ENCODE peak calls at places on chromosomes 13 and 19, in nine cellular contexts. One of them, this sample, is unnamed.

GRCh38 chr19:4539697-4540581 is at the start of gene LRG1:
- DNase-seq in heart right ventricle: peak; percentile 44
- DNase-seq in aorta: peak; percentile 75
- DNase-seq in GM23248: no peak
- DNase-seq in CD8-positive, alpha-beta T cell: no peak
- DNase-seq in left lung: peak; percentile 88
- DNase-seq in CD4-positive, CD25-positive, alpha-beta regulatory T cell: no peak
- DNase-seq in NT2/D1: no peak
- DNase-seq in neural progenitor cell: no peak
- DNase-seq in this sample: no peak

GRCh38 chr13:76854894-76855293 is 31.3 kb downstream of the KCTD12 start:
- DNase-seq in heart right ventricle: no peak
- DNase-seq in aorta: no peak
- DNase-seq in GM23248: peak; percentile 49
- DNase-seq in CD8-positive, alpha-beta T cell: no peak
- DNase-seq in left lung: no peak
- DNase-seq in CD4-positive, CD25-positive, alpha-beta regulatory T cell: no peak
- DNase-seq in NT2/D1: no peak
- DNase-seq in neural progenitor cell: no peak
- DNase-seq in this sample: no peak

GRCh38 chr13:92407858-92408257 is 818.7 kb upstream of the GPC6 start:
- DNase-seq in heart right ventricle: no peak
- DNase-seq in aorta: no peak
- DNase-seq in GM23248: no peak
- DNase-seq in CD8-positive, alpha-beta T cell: no peak
- DNase-seq in left lung: no peak
- DNase-seq in CD4-positive, CD25-positive, alpha-beta regulatory T cell: no peak
- DNase-seq in NT2/D1: peak; percentile 5
- DNase-seq in neural progenitor cell: peak; percentile 22
- DNase-seq in this sample: no peak

GRCh38 chr19:3700242-3701032 is at the start of gene PIP5K1C:
- DNase-seq in heart right ventricle: peak; percentile 89
- DNase-seq in aorta: peak; percentile 93
- DNase-seq in GM23248: peak; percentile 94
- DNase-seq in CD8-positive, alpha-beta T cell: peak; percentile 92
- DNase-seq in left lung: peak; percentile 90
- DNase-seq in CD4-positive, CD25-positive, alpha-beta regulatory T cell: peak; percentile 86
- DNase-seq in NT2/D1: peak; percentile 85
- DNase-seq in neural progenitor cell: peak; percentile 97
- DNase-seq in this sample: peak; percentile 90

GRCh38 chr13:47661076-47661475 is 340.0 kb downstream of the SUCLA2 start:
- DNase-seq in heart right ventricle: no peak
- DNase-seq in aorta: no peak
- DNase-seq in GM23248: peak; percentile 91
- DNase-seq in CD8-positive, alpha-beta T cell: no peak
- DNase-seq in left lung: no peak
- DNase-seq in CD4-positive, CD25-positive, alpha-beta regulatory T cell: no peak
- DNase-seq in NT2/D1: no peak
- DNase-seq in neural progenitor cell: no peak
- DNase-seq in this sample: no peak

GRCh38 chr13:45918597-45918996 is 67.0 kb upstream of the SIAH3 start:
- DNase-seq in heart right ventricle: no peak
- DNase-seq in aorta: no peak
- DNase-seq in GM23248: no peak
- DNase-seq in CD8-positive, alpha-beta T cell: no peak
- DNase-seq in left lung: no peak
- DNase-seq in CD4-positive, CD25-positive, alpha-beta regulatory T cell: no peak
- DNase-seq in NT2/D1: no peak
- DNase-seq in neural progenitor cell: no peak
- DNase-seq in this sample: no peak

GRCh38 chr13:113017506-113018215 is 48.6 kb downstream of the MCF2L start:
- DNase-seq in heart right ventricle: no peak
- DNase-seq in aorta: peak; percentile 8
- DNase-seq in GM23248: no peak
- DNase-seq in CD8-positive, alpha-beta T cell: no peak
- DNase-seq in left lung: no peak
- DNase-seq in CD4-positive, CD25-positive, alpha-beta regulatory T cell: no peak
- DNase-seq in NT2/D1: no peak
- DNase-seq in neural progenitor cell: no peak
- DNase-seq in this sample: no peak

GRCh38 chr13:99657848-99658265 is 156.6 kb downstream of the TM9SF2 start:
- DNase-seq in heart right ventricle: peak; percentile 21
- DNase-seq in aorta: peak; percentile 53
- DNase-seq in GM23248: peak; percentile 67
- DNase-seq in CD8-positive, alpha-beta T cell: peak; percentile 12
- DNase-seq in left lung: no peak
- DNase-seq in CD4-positive, CD25-positive, alpha-beta regulatory T cell: peak; percentile 11
- DNase-seq in NT2/D1: peak; percentile 50
- DNase-seq in neural progenitor cell: peak; percentile 79
- DNase-seq in this sample: peak; percentile 33

GRCh38 chr19:48194041-48194871 is 23.8 kb downstream of the ZSWIM9 start:
- DNase-seq in heart right ventricle: no peak
- DNase-seq in aorta: no peak
- DNase-seq in GM23248: peak; percentile 40
- DNase-seq in CD8-positive, alpha-beta T cell: no peak
- DNase-seq in left lung: no peak
- DNase-seq in CD4-positive, CD25-positive, alpha-beta regulatory T cell: no peak
- DNase-seq in NT2/D1: no peak
- DNase-seq in neural progenitor cell: peak; percentile 48
- DNase-seq in this sample: no peak

GRCh38 chr13:61180245-61180644 is 235.4 kb downstream of the PCDH20 start:
- DNase-seq in heart right ventricle: no peak
- DNase-seq in aorta: no peak
- DNase-seq in GM23248: no peak
- DNase-seq in CD8-positive, alpha-beta T cell: no peak
- DNase-seq in left lung: no peak
- DNase-seq in CD4-positive, CD25-positive, alpha-beta regulatory T cell: no peak
- DNase-seq in NT2/D1: no peak
- DNase-seq in neural progenitor cell: no peak
- DNase-seq in this sample: no peak
- H3K4me1 ChIP-seq in heart right ventricle: no peaks in the 10 kb centered on the region
- H3K4me1 ChIP-seq in aorta: no peaks in the 10 kb centered on the region
- H3K4me1 ChIP-seq in GM23248: no peaks in the 10 kb centered on the region
- H3K4me1 ChIP-seq in CD8-positive, alpha-beta T cell: no peaks in the 10 kb centered on the region
- H3K4me1 ChIP-seq in left lung: no peaks in the 10 kb centered on the region
- H3K4me1 ChIP-seq in CD4-positive, CD25-positive, alpha-beta regulatory T cell: no peaks in the 10 kb centered on the region
- H3K4me1 ChIP-seq in NT2/D1: no peaks in the 10 kb centered on the region
- H3K4me1 ChIP-seq in neural progenitor cell: no peaks in the 10 kb centered on the region
- H3K4me1 ChIP-seq in this sample: no peaks in the 10 kb centered on the region

DNA sequence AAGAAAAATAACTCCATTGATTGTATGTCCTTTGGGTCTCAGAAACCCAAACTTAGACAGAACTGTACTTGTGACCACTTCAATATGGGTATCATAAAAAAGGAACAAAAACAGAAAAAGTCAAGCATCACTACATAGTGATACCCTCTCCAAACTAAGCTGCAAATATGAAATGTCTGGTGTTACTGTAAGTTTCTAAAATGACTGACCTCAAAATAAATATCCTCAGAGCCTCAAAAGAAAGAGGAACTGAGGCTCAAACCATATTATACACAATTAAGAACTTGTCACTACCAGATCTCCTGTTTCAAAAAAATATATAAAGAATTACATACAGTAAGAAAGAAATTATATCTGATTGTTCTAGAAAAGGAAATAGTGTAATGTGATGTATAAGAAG is 787.9 kb upstream of the KLHL1 start:
- DNase-seq in heart right ventricle: no peak
- DNase-seq in aorta: no peak
- DNase-seq in GM23248: no peak
- DNase-seq in CD8-positive, alpha-beta T cell: no peak
- DNase-seq in left lung: no peak
- DNase-seq in CD4-positive, CD25-positive, alpha-beta regulatory T cell: no peak
- DNase-seq in NT2/D1: no peak
- DNase-seq in neural progenitor cell: no peak
- DNase-seq in this sample: no peak
- H3K9me3 ChIP-seq in heart right ventricle: no peaks in the 10 kb centered on the region
- H3K9me3 ChIP-seq in aorta: no peaks in the 10 kb centered on the region
- H3K9me3 ChIP-seq in GM23248: no peaks in the 10 kb centered on the region
- H3K9me3 ChIP-seq in CD8-positive, alpha-beta T cell: no peaks in the 10 kb centered on the region
- H3K9me3 ChIP-seq in left lung: no peaks in the 10 kb centered on the region
- H3K9me3 ChIP-seq in CD4-positive, CD25-positive, alpha-beta regulatory T cell: no peaks in the 10 kb centered on the region
- H3K9me3 ChIP-seq in NT2/D1: no peaks in the 10 kb centered on the region
- H3K9me3 ChIP-seq in neural progenitor cell: no peaks in the 10 kb centered on the region
- H3K9me3 ChIP-seq in this sample: no peaks in the 10 kb centered on the region

GRCh38 chr13:31351376-31351775 is 151.6 kb downstream of the B3GLCT start:
- DNase-seq in heart right ventricle: no peak
- DNase-seq in aorta: no peak
- DNase-seq in GM23248: peak; percentile 9
- DNase-seq in CD8-positive, alpha-beta T cell: no peak
- DNase-seq in left lung: no peak
- DNase-seq in CD4-positive, CD25-positive, alpha-beta regulatory T cell: no peak
- DNase-seq in NT2/D1: no peak
- DNase-seq in neural progenitor cell: no peak
- DNase-seq in this sample: no peak
- H3K27me3 ChIP-seq in heart right ventricle: peaks cover 4% of the 10 kb centered on the region
- H3K27me3 ChIP-seq in aorta: no peaks in the 10 kb centered on the region
- H3K27me3 ChIP-seq in GM23248: peaks cover 31% of the 10 kb centered on the region
- H3K27me3 ChIP-seq in CD8-positive, alpha-beta T cell: no peaks in the 10 kb centered on the region
- H3K27me3 ChIP-seq in left lung: peaks cover 27% of the 10 kb centered on the region
- H3K27me3 ChIP-seq in CD4-positive, CD25-positive, alpha-beta regulatory T cell: no peaks in the 10 kb centered on the region
- H3K27me3 ChIP-seq in NT2/D1: no peaks in the 10 kb centered on the region
- H3K27me3 ChIP-seq in neural progenitor cell: no peaks in the 10 kb centered on the region
- H3K27me3 ChIP-seq in this sample: no peaks in the 10 kb centered on the region

DNA sequence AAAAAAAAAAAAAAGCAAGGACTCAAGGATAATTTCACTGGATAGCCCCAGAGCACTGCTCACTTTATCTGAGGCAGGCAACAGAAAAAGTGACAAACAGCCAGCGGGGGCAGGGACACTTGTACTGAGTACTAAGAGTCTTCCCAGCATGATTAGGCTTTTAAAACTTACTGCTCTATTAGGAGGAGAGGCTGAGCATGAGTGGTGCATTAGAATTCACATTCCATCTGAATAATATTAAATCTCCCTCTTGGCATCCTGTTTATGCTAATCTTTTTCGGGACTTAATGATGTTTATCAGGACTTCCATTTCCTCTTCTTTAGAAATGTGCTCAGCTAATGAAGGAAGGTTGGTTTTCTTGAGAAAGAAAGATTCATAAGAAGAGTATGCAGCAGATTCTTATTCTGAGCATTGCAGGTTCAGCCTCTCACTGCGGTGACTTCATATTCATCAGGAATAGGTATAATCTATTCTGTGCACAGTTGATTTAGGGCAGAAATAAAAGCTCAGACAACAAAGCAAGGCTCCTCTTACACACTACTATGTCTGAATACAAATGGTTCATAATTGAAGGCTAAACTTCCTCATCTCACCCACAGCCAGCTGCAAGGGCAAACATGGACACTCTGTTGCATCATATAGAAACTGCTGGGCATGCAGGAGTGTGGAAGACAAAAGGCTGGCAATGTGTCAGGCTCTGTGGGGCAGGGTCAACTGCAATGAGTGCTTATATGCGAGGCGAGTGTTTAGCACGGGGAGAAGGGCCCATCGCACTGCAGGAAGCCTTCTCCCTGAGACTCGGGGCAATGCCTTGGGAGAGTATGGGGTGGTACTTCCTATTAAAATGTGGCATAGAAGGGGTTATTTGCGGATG is 107.1 kb downstream of the KL start:
- DNase-seq in heart right ventricle: no peak
- DNase-seq in aorta: peak; percentile 70
- DNase-seq in GM23248: peak; percentile 44
- DNase-seq in CD8-positive, alpha-beta T cell: no peak
- DNase-seq in left lung: peak; percentile 60
- DNase-seq in CD4-positive, CD25-positive, alpha-beta regulatory T cell: no peak
- DNase-seq in NT2/D1: no peak
- DNase-seq in neural progenitor cell: no peak
- DNase-seq in this sample: no peak
- H3K4me1 ChIP-seq in heart right ventricle: peaks cover 61% of the 10 kb centered on the region
- H3K4me1 ChIP-seq in aorta: no peaks in the 10 kb centered on the region
- H3K4me1 ChIP-seq in GM23248: peaks cover 46% of the 10 kb centered on the region
- H3K4me1 ChIP-seq in CD8-positive, alpha-beta T cell: no peaks in the 10 kb centered on the region
- H3K4me1 ChIP-seq in left lung: peaks cover 56% of the 10 kb centered on the region
- H3K4me1 ChIP-seq in CD4-positive, CD25-positive, alpha-beta regulatory T cell: no peaks in the 10 kb centered on the region
- H3K4me1 ChIP-seq in NT2/D1: peaks cover 5% of the 10 kb centered on the region
- H3K4me1 ChIP-seq in neural progenitor cell: peaks cover 7% of the 10 kb centered on the region
- H3K4me1 ChIP-seq in this sample: no peaks in the 10 kb centered on the region

DNA sequence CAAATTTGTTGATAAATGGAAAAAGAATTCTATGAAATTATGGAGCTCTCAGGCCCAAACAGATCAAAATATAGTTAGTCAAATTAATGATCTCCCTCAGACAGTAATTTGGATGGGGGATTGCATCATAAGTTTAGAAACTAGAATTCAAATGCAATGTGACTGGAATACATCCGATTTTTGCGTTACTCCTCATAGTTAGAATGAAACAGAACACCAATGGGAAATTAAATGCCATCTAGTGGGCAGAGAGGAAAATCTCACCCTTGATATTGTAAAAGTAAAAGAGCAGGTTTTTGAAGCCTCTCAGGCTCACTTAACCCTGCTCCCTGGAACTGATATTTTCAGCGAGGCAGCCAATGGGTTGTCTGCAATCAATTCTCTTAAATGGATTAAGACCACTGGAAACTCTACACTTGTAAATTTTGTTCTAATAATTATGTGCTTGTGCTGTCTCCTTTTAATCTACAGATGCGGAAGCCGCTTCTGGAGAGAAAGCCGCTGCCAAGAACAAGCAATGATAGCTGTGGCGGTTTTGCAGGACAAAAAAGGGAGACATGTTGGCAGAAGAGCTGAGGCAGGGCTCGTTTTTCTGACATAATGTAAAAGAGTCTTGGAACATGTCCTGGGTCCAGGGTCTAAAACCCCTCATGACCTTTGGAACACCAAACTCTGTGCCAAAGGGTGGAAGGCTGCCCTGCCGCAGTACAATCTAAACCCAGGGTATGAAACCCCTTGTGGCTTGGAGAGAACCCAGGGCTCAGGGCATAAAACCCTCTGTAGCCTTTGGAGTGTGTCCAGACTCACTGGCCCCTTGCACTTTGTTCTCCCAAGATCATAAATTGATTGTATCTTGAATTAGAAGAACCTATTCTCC is 12.9 kb downstream of the ZNF417 start:
- DNase-seq in heart right ventricle: no peak
- DNase-seq in aorta: no peak
- DNase-seq in GM23248: peak; percentile 76
- DNase-seq in CD8-positive, alpha-beta T cell: no peak
- DNase-seq in left lung: no peak
- DNase-seq in CD4-positive, CD25-positive, alpha-beta regulatory T cell: no peak
- DNase-seq in NT2/D1: no peak
- DNase-seq in neural progenitor cell: peak; percentile 33
- DNase-seq in this sample: no peak
- H3K9me3 ChIP-seq in heart right ventricle: no peaks in the 10 kb centered on the region
- H3K9me3 ChIP-seq in aorta: peaks cover 14% of the 10 kb centered on the region
- H3K9me3 ChIP-seq in GM23248: no peaks in the 10 kb centered on the region
- H3K9me3 ChIP-seq in CD8-positive, alpha-beta T cell: peaks cover 14% of the 10 kb centered on the region
- H3K9me3 ChIP-seq in left lung: no peaks in the 10 kb centered on the region
- H3K9me3 ChIP-seq in CD4-positive, CD25-positive, alpha-beta regulatory T cell: peaks cover 78% of the 10 kb centered on the region
- H3K9me3 ChIP-seq in NT2/D1: peaks cover 6% of the 10 kb centered on the region
- H3K9me3 ChIP-seq in neural progenitor cell: no peaks in the 10 kb centered on the region
- H3K9me3 ChIP-seq in this sample: peaks cover 8% of the 10 kb centered on the region

GRCh38 chr19:31627824-31628223 is 278.6 kb upstream of the TSHZ3 start:
- DNase-seq in heart right ventricle: no peak
- DNase-seq in aorta: no peak
- DNase-seq in GM23248: no peak
- DNase-seq in CD8-positive, alpha-beta T cell: no peak
- DNase-seq in left lung: no peak
- DNase-seq in CD4-positive, CD25-positive, alpha-beta regulatory T cell: no peak
- DNase-seq in NT2/D1: no peak
- DNase-seq in neural progenitor cell: peak; percentile 31
- DNase-seq in this sample: no peak

GRCh38 chr19:31629936-31630335 is 280.7 kb upstream of the TSHZ3 start:
- DNase-seq in heart right ventricle: no peak
- DNase-seq in aorta: no peak
- DNase-seq in GM23248: no peak
- DNase-seq in CD8-positive, alpha-beta T cell: no peak
- DNase-seq in left lung: no peak
- DNase-seq in CD4-positive, CD25-positive, alpha-beta regulatory T cell: no peak
- DNase-seq in NT2/D1: no peak
- DNase-seq in neural progenitor cell: no peak
- DNase-seq in this sample: no peak

GRCh38 chr19:31633014-31633413 is 283.8 kb upstream of the TSHZ3 start:
- DNase-seq in heart right ventricle: no peak
- DNase-seq in aorta: no peak
- DNase-seq in GM23248: no peak
- DNase-seq in CD8-positive, alpha-beta T cell: no peak
- DNase-seq in left lung: no peak
- DNase-seq in CD4-positive, CD25-positive, alpha-beta regulatory T cell: no peak
- DNase-seq in NT2/D1: no peak
- DNase-seq in neural progenitor cell: no peak
- DNase-seq in this sample: no peak
- H3K27me3 ChIP-seq in heart right ventricle: no peaks in the 10 kb centered on the region
- H3K27me3 ChIP-seq in aorta: no peaks in the 10 kb centered on the region
- H3K27me3 ChIP-seq in GM23248: peaks cover 13% of the 10 kb centered on the region
- H3K27me3 ChIP-seq in CD8-positive, alpha-beta T cell: no peaks in the 10 kb centered on the region
- H3K27me3 ChIP-seq in left lung: no peaks in the 10 kb centered on the region
- H3K27me3 ChIP-seq in CD4-positive, CD25-positive, alpha-beta regulatory T cell: no peaks in the 10 kb centered on the region
- H3K27me3 ChIP-seq in NT2/D1: no peaks in the 10 kb centered on the region
- H3K27me3 ChIP-seq in neural progenitor cell: no peaks in the 10 kb centered on the region
- H3K27me3 ChIP-seq in this sample: no peaks in the 10 kb centered on the region

This sample was measured in CD4-positive, alpha-beta memory T cell.